ENCODE peak calls at places on chromosome 18, in six cellular contexts. O is GM23248, D is MM.1S, T is neural progenitor cell, J is GM23338, C is PC-3. B is an unnamed sample.

GRCh38 chr18:75209952-75210261 is 690 bp upstream of the TSHZ1 start:
- DNase-seq in T (peak; percentile 48), D (no peak), C (no peak), O (peak; percentile 59), J (no peak), B (no peak)

GRCh38 chr18:74073957-74074356 is 73.7 kb downstream of the FBXO15 start:
- DNase-seq in T (no peak), J (no peak), O (no peak), D (no peak), C (no peak), B (no peak)

GRCh38 chr18:55642191-55642590 is 54.2 kb upstream of the TCF4 start:
- DNase-seq in O (no peak), J (no peak), T (no peak), D (no peak), C (no peak), B (no peak)

GRCh38 chr18:32091724-32092421 is at the start of gene RNF138:
- DNase-seq in T (peak; percentile 94), D (peak; percentile 89), C (peak; percentile 54), J (peak; percentile 91), O (peak; percentile 91), B (peak; percentile 76)

GRCh38 chr18:49934457-49934856 is 121.1 kb upstream of the ACAA2 start:
- DNase-seq in C (no peak), D (no peak), T (peak; percentile 62), J (no peak), O (no peak), B (no peak)

GRCh38 chr18:33817096-33817495 is 239.1 kb downstream of the ASXL3 start:
- DNase-seq in D (no peak), C (peak; percentile 8), T (no peak), O (peak; percentile 10), J (no peak), B (no peak)

GRCh38 chr18:525066-525797 is 24.7 kb upstream of the COLEC12 start:
- DNase-seq in J (no peak), T (no peak), D (no peak), C (peak; percentile 63), O (peak; percentile 88), B (no peak)

GRCh38 chr18:62018034-62018760 is 125.4 kb upstream of the RNF152 start:
- DNase-seq in O (peak; percentile 77), D (no peak), J (no peak), T (no peak), C (no peak), B (no peak)

GRCh38 chr18:9475643-9476580 is 599 bp downstream of the RALBP1 start:
- DNase-seq in O (peak; percentile 63), C (peak; percentile 33), J (peak; percentile 20), D (peak; percentile 45), T (no peak), B (peak; percentile 5)

GRCh38 chr18:70333316-70333715 is 44.5 kb downstream of the SOCS6 start:
- DNase-seq in D (no peak), C (no peak), T (no peak), J (no peak), O (peak; percentile 48), B (no peak)

GRCh38 chr18:49878015-49878414 is 64.7 kb upstream of the ACAA2 start:
- DNase-seq in O (no peak), J (no peak), C (no peak), T (no peak), D (no peak), B (no peak)

GRCh38 chr18:23881778-23882177 is 132.8 kb upstream of the TTC39C start:
- DNase-seq in D (no peak), O (no peak), J (no peak), C (no peak), T (no peak), B (no peak)

GRCh38 chr18:8402237-8402636 is 207.0 kb upstream of the RAB12 start:
- DNase-seq in J (peak; percentile 37), C (no peak), T (no peak), D (no peak), O (no peak), B (no peak)

GRCh38 chr18:10419420-10420103 is 34.9 kb upstream of the APCDD1 start:
- DNase-seq in C (no peak), O (peak; percentile 52), J (no peak), T (no peak), D (no peak), B (peak; percentile 75)

GRCh38 chr18:50183556-50183955 is 11.4 kb downstream of the MYO5B start:
- DNase-seq in T (no peak), J (peak; percentile 60), C (peak; percentile 68), D (no peak), O (peak; percentile 8), B (peak; percentile 92)

GRCh38 chr18:28175047-28175929 is 1.6 kb downstream of the CDH2 start:
- DNase-seq in D (no peak), O (peak; percentile 83), J (peak; percentile 67), C (peak; percentile 35), T (peak; percentile 88), B (no peak)
- TF ChIP-seq EZH2 in D (no peak), O (no peak), J (no peak), C (no peak), T (no peak), B (no peak)

GRCh38 chr18:58996131-58996632 is 131.5 kb downstream of the ZNF532 start:
- DNase-seq in C (peak; percentile 43), D (no peak), J (no peak), O (peak; percentile 46), T (no peak), B (no peak)
- H3F3A ChIP-seq in C (peaks cover 8% of the 10 kb centered on the region), D (no peaks in the 10 kb centered on the region), J (peaks cover 3% of the 10 kb centered on the region), O (peaks cover 54% of the 10 kb centered on the region), T (no peaks in the 10 kb centered on the region), B (no peaks in the 10 kb centered on the region)

DNA sequence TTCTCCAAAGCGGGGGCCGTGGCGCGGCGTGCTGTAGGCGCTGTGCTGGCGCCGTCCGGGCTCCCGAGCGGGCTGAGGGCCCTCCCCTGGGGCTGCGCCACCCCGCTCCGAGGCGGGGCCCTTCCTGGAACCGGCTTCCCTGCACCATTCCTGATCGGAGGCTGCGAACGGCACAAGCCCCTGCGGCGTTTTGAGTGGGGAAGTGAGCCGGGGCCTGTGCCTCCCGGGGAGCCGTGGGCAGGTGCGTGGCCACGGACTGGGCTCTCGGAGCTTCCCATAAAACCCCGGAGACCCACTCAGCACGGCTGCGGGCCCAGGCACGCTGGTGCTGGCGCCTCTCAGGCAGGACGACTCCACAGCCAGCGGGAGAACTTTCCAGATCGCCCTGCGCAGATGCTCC is 74.7 kb downstream of the PSMG2 start:
- DNase-seq in C (peak; percentile 33), J (no peak), D (no peak), O (peak; percentile 42), T (no peak), B (no peak)
- TF ChIP-seq EZH2 in C (no peak), J (no peak), D (no peak), O (no peak), T (no peak), B (no peak)

GRCh38 chr18:58937204-58937603 is 72.5 kb downstream of the ZNF532 start:
- DNase-seq in C (no peak), D (no peak), O (peak; percentile 66), T (no peak), J (no peak), B (no peak)

GRCh38 chr18:58937913-58938312 is 73.2 kb downstream of the ZNF532 start:
- DNase-seq in T (no peak), D (no peak), J (no peak), O (peak; percentile 21), C (no peak), B (no peak)

GRCh38 chr18:58929206-58929605 is 64.5 kb downstream of the ZNF532 start:
- DNase-seq in J (no peak), T (no peak), D (no peak), O (no peak), C (no peak), B (no peak)

GRCh38 chr18:58934356-58934755 is 69.7 kb downstream of the ZNF532 start:
- DNase-seq in C (no peak), T (no peak), O (no peak), D (no peak), J (no peak), B (no peak)

DNA sequence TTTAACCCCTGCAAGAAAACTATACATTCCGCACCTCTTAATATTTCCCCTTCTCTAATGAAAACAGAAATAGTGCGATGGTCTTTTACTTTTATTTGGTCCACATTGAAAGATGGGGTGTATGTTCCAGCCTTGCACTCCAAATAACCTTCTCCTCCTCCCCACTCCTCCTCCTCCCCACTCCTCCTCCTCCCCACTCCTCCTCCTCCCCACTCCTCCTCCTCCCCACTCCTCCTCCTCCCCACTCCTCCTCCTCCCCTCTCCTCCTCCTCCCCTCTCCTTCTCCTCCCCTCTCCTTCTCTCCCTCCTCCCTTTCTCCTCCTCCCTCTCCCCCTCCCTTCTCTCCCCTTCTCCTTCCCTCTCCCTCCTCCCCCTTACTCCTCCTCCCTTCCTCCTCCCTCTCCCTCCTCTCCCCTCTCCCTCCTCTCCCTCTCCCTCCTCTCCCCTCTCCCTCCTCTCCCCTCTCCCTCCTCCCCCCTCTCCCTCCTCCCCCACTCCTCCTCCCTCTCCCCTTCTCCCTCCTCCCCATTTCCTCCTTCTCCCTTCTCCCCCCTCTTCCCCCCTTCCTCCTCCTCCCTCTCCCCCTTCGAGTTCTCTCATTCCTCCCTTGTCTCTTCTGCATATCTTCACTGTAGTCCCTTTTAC is 70.4 kb downstream of the ZNF532 start:
- DNase-seq in O (no peak), T (no peak), C (no peak), J (no peak), D (no peak), B (no peak)
- H3F3A ChIP-seq in O (peaks cover 6% of the 10 kb centered on the region), T (peaks cover 9% of the 10 kb centered on the region), C (peaks cover 3% of the 10 kb centered on the region), J (peaks cover 25% of the 10 kb centered on the region), D (no peaks in the 10 kb centered on the region), B (no peaks in the 10 kb centered on the region)

GRCh38 chr18:37253424-37254255 is 312.0 kb downstream of the CELF4 start:
- DNase-seq in D (peak; percentile 50), O (peak; percentile 25), C (peak; percentile 5), J (peak; percentile 85), T (peak; percentile 89), B (peak; percentile 52)
- TF ChIP-seq EZH2 in D (no peak), O (no peak), C (no peak), J (no peak), T (peak; percentile 65), B (no peak)

GRCh38 chr18:58947136-58947732 is 82.6 kb downstream of the ZNF532 start:
- DNase-seq in D (no peak), J (no peak), C (no peak), T (no peak), O (peak; percentile 13), B (no peak)

GRCh38 chr18:58942486-58942885 is 77.8 kb downstream of the ZNF532 start:
- DNase-seq in T (no peak), C (peak; percentile 76), J (no peak), O (no peak), D (no peak), B (peak; percentile 64)

GRCh38 chr18:58943896-58944295 is 79.2 kb downstream of the ZNF532 start:
- DNase-seq in D (no peak), J (no peak), T (no peak), O (no peak), C (no peak), B (no peak)

GRCh38 chr18:58941426-58942099 is 76.9 kb downstream of the ZNF532 start:
- DNase-seq in D (no peak), T (no peak), J (no peak), C (no peak), O (no peak), B (no peak)
- H3F3A ChIP-seq in D (no peaks in the 10 kb centered on the region), T (no peaks in the 10 kb centered on the region), J (peaks cover 50% of the 10 kb centered on the region), C (no peaks in the 10 kb centered on the region), O (peaks cover 6% of the 10 kb centered on the region), B (no peaks in the 10 kb centered on the region)

GRCh38 chr18:63037491-63037890 is 282.1 kb downstream of the BCL2 start:
- DNase-seq in T (no peak), J (no peak), D (no peak), O (no peak), C (no peak), B (no peak)
- TF ChIP-seq EZH2 in T (no peak), J (no peak), D (no peak), O (no peak), C (no peak), B (no peak)

GRCh38 chr18:35413163-35413511 is 36.0 kb upstream of the ZNF396 start:
- DNase-seq in O (no peak), J (no peak), D (no peak), C (no peak), T (no peak), B (no peak)
- H3F3A ChIP-seq in O (peaks cover 16% of the 10 kb centered on the region), J (no peaks in the 10 kb centered on the region), D (no peaks in the 10 kb centered on the region), C (no peaks in the 10 kb centered on the region), T (no peaks in the 10 kb centered on the region), B (no peaks in the 10 kb centered on the region)